ENCODE peak calls at places on chromosomes 12 and 14, in eight cellular contexts. Q is Panc1, A is transverse colon, T is sigmoid colon, C is K562, F is stomach, U is HCT116, I is SK-N-SH. Y is an unnamed sample.

GRCh38 chr12:31815096-31815495 is 86.3 kb upstream of the AMN1 start:
- DNase-seq in Q (no peak), C (no peak), T (no peak), I (no peak), A (no peak), F (no peak), U (no peak), Y (no peak)

GRCh38 chr14:32012062-32012461 is 65.0 kb upstream of the ARHGAP5 start:
- DNase-seq in Q (no peak), T (no peak), I (no peak), A (no peak), U (no peak), C (no peak), F (no peak), Y (no peak)

GRCh38 chr12:132747896-132748295 is 13.7 kb downstream of the ANKLE2 start:
- DNase-seq in C (no peak), A (no peak), U (no peak), Q (no peak), I (no peak), T (no peak), F (no peak), Y (no peak)

GRCh38 chr12:6056406-6057211 is 67.9 kb downstream of the VWF start:
- DNase-seq in I (peak; percentile 74), C (peak; percentile 13), U (peak; percentile 21), F (no peak), T (no peak), Q (no peak), A (no peak), Y (no peak)

GRCh38 chr12:23771230-23771949 is 178.1 kb downstream of the SOX5 start:
- DNase-seq in F (no peak), T (peak; percentile 67), A (no peak), U (no peak), C (no peak), Q (no peak), I (no peak), Y (no peak)

GRCh38 chr12:62693291-62694040 is 226.8 kb downstream of the MON2 start:
- DNase-seq in I (no peak), A (no peak), T (no peak), C (no peak), Q (no peak), F (no peak), U (no peak), Y (no peak)

GRCh38 chr12:79778802-79779201 is 88.0 kb upstream of the PAWR start:
- DNase-seq in Q (no peak), C (no peak), A (no peak), U (no peak), T (no peak), F (no peak), I (no peak), Y (no peak)

GRCh38 chr12:14153803-14154202 is 172.4 kb upstream of the GRIN2B start:
- DNase-seq in I (no peak), A (no peak), F (no peak), C (no peak), U (no peak), T (no peak), Q (no peak), Y (no peak)

GRCh38 chr14:90849787-90850444 is 33.7 kb upstream of the TTC7B start:
- DNase-seq in A (no peak), C (no peak), I (no peak), Q (no peak), F (no peak), U (no peak), T (no peak), Y (no peak)

GRCh38 chr12:12922191-12922616 is 29.8 kb downstream of the GPRC5D start:
- DNase-seq in C (no peak), T (no peak), A (no peak), F (no peak), Q (no peak), U (no peak), I (no peak), Y (no peak)

GRCh38 chr12:128969480-128970055 is 116.3 kb downstream of the GLT1D1 start:
- DNase-seq in C (peak; percentile 34), Q (no peak), T (no peak), A (peak; percentile 20), U (no peak), I (peak; percentile 78), F (peak; percentile 34), Y (no peak)

GRCh38 chr14:92247937-92248336 is 75.0 kb upstream of the SLC24A4 start:
- DNase-seq in U (no peak), Q (no peak), A (no peak), T (no peak), I (no peak), F (no peak), C (no peak), Y (no peak)

GRCh38 chr12:53461059-53461458 is 9.2 kb downstream of the PCBP2 start:
- DNase-seq in I (no peak), C (no peak), U (no peak), Q (no peak), F (no peak), A (no peak), T (no peak), Y (no peak)

GRCh38 chr12:53462935-53463334 is 11.0 kb downstream of the PCBP2 start:
- DNase-seq in I (no peak), A (no peak), C (no peak), F (no peak), U (no peak), Q (no peak), T (no peak), Y (no peak)

GRCh38 chr12:53456654-53457366 is 4.9 kb downstream of the PCBP2 start:
- DNase-seq in A (no peak), I (no peak), U (no peak), F (no peak), Q (no peak), C (no peak), T (no peak), Y (no peak)

GRCh38 chr12:53461591-53461990 is 9.7 kb downstream of the PCBP2 start:
- DNase-seq in I (no peak), Q (no peak), A (no peak), T (no peak), F (no peak), C (no peak), U (no peak), Y (no peak)

GRCh38 chr12:53459097-53459496 is 7.2 kb downstream of the PCBP2 start:
- DNase-seq in T (no peak), Q (no peak), U (no peak), F (no peak), A (no peak), C (no peak), I (no peak), Y (no peak)
- TF ChIP-seq POLR2AphosphoS5 in T (no peak), Q (peak; percentile 31), U (no peak), F (no peak), A (no peak), C (no peak), I (no peak), Y (no peak)

GRCh38 chr14:53570411-53571387 is 385.9 kb downstream of the BMP4 start:
- DNase-seq in C (no peak), U (no peak), F (no peak), T (no peak), Q (no peak), I (no peak), A (no peak), Y (no peak)
- H3K4me1 ChIP-seq in C (no peaks in the 10 kb centered on the region), U (no peaks in the 10 kb centered on the region), F (peaks cover 20% of the 10 kb centered on the region), T (peaks cover 39% of the 10 kb centered on the region), Q (no peaks in the 10 kb centered on the region), I (peaks cover 4% of the 10 kb centered on the region), A (peaks cover 3% of the 10 kb centered on the region), Y (no peaks in the 10 kb centered on the region)

GRCh38 chr12:82203076-82203475 is 155.1 kb downstream of the CCDC59 start:
- DNase-seq in A (no peak), F (no peak), Q (no peak), I (no peak), U (no peak), C (no peak), T (no peak), Y (no peak)

GRCh38 chr12:82210882-82211281 is 147.3 kb downstream of the CCDC59 start:
- DNase-seq in F (no peak), A (no peak), C (no peak), Q (no peak), U (no peak), I (no peak), T (no peak), Y (no peak)

GRCh38 chr12:82209533-82209932 is 148.7 kb downstream of the CCDC59 start:
- DNase-seq in I (no peak), Q (no peak), C (no peak), F (no peak), A (no peak), T (no peak), U (no peak), Y (no peak)

GRCh38 chr12:82207556-82207955 is 150.6 kb downstream of the CCDC59 start:
- DNase-seq in T (no peak), U (no peak), F (no peak), A (no peak), C (no peak), Q (no peak), I (no peak), Y (no peak)
- TF ChIP-seq POLR2AphosphoS5 in T (no peak), U (no peak), F (no peak), A (no peak), C (no peak), Q (no peak), I (no peak), Y (no peak)

GRCh38 chr14:93749081-93749430 is 39.2 kb downstream of the PRIMA1 start:
- DNase-seq in Q (no peak), A (no peak), U (no peak), I (no peak), T (no peak), F (no peak), C (no peak), Y (no peak)

GRCh38 chr14:93757185-93757584 is 31.1 kb downstream of the PRIMA1 start:
- DNase-seq in A (no peak), U (no peak), Q (no peak), C (no peak), T (no peak), F (no peak), I (no peak), Y (no peak)

GRCh38 chr14:93751946-93752660 is 36.2 kb downstream of the PRIMA1 start:
- DNase-seq in F (no peak), I (no peak), Q (no peak), C (no peak), A (no peak), T (no peak), U (no peak), Y (no peak)

GRCh38 chr14:93753647-93754046 is 34.6 kb downstream of the PRIMA1 start:
- DNase-seq in U (no peak), F (no peak), I (no peak), A (no peak), C (no peak), Q (no peak), T (no peak), Y (no peak)

DNA sequence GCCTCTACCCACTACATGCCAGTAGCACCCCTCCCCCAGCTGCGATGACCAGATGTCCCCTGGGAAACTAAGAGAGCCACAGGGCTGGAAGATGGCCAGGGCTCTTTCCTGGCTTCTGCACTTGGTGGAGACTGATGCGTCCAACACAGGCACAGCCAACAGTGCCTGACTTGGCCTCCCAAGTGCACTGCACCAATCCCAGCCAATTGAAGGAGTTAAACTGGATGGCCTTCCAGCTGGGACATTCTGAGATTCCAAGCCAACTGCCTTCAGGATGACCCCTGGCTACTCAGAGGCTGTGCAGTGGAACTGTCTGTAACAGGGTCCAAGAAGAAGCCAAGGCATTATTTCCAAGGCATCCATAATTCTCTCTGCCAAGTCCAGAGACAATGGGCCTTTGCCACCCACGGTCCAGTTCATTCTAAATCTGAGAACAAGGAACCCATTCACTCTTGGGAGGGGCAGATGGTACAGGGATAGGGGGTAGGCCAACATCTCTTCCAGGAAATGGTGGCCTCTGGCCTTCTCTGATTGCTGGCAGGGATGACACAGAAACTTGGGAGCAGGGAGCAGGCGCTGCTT is 35.2 kb downstream of the PRIMA1 start:
- DNase-seq in Q (no peak), T (peak; percentile 86), A (no peak), U (no peak), C (no peak), F (no peak), I (peak; percentile 42), Y (no peak)
- H3K4me1 ChIP-seq in Q (no peaks in the 10 kb centered on the region), T (peaks cover 40% of the 10 kb centered on the region), A (no peaks in the 10 kb centered on the region), U (no peaks in the 10 kb centered on the region), C (no peaks in the 10 kb centered on the region), F (peaks cover 34% of the 10 kb centered on the region), I (peaks cover 49% of the 10 kb centered on the region), Y (no peaks in the 10 kb centered on the region)